ENCODE peak calls at places on chromosomes 16 and 17, in five cellular contexts. I is stomach, T is GM04503, N is fibroblast of pulmonary artery, X is AG04450. G is an unnamed sample.

GRCh38 chr17:34633351-34633750 is 54.0 kb downstream of the TMEM132E start:
- DNase-seq in I (no peak), T (no peak), N (no peak), X (no peak), G (peak)

GRCh38 chr16:58755989-58756649 is 22.0 kb upstream of the GOT2 start:
- DNase-seq in I (peak), T (no peak), N (peak), X (peak), G (no peak)

GRCh38 chr17:5241861-5242671 is 7.4 kb upstream of the SCIMP start:
- DNase-seq in I (peak), T (no peak), N (no peak), X (no peak), G (no peak)

GRCh38 chr17:2691965-2692780 is 19.4 kb downstream of the CLUH start:
- DNase-seq in I (no peak), T (no peak), N (no peak), X (no peak), G (peak)

GRCh38 chr17:13024033-13024432 is 6.2 kb upstream of the ELAC2 start:
- DNase-seq in I (no peak), T (no peak), N (no peak), X (no peak), G (no peak)

GRCh38 chr17:41917957-41918391 is 777 bp downstream of the ACLY start:
- DNase-seq in I (peak), T (no peak), N (peak), X (no peak), G (no peak)

GRCh38 chr16:30777591-30778297 is 9.3 kb downstream of the ZNF629 start:
- DNase-seq in I (no peak), T (no peak), N (no peak), X (no peak), G (no peak)

GRCh38 chr17:29369831-29370735 is 20.1 kb upstream of the TAOK1 start:
- DNase-seq in I (peak), T (peak), N (peak), X (peak), G (no peak)

GRCh38 chr17:1941241-1942065 is 83.7 kb downstream of the RTN4RL1 start:
- DNase-seq in I (no peak), T (no peak), N (no peak), X (no peak), G (no peak)

GRCh38 chr16:71428883-71429282 is 13.0 kb downstream of the TLE7 start:
- DNase-seq in I (no peak), T (no peak), N (peak), X (no peak), G (no peak)

GRCh38 chr16:4373909-4374742 is 2.5 kb downstream of the VASN start:
- DNase-seq in I (peak), T (peak), N (peak), X (peak), G (no peak)

GRCh38 chr16:1822801-1823200 is 3.8 kb downstream of the HAGH start:
- DNase-seq in I (no peak), T (no peak), N (no peak), X (no peak), G (peak)

GRCh38 chr17:32742686-32743538 is 134.0 kb downstream of the MYO1D start:
- DNase-seq in I (no peak), T (no peak), N (no peak), X (no peak), G (no peak)

GRCh38 chr17:59643159-59643857 is 23.6 kb downstream of the CLTC start:
- DNase-seq in I (no peak), T (no peak), N (peak), X (no peak), G (no peak)

GRCh38 chr16:13453325-13453724 is 466.6 kb upstream of the ERCC4 start:
- DNase-seq in I (no peak), T (no peak), N (peak), X (no peak), G (no peak)

GRCh38 chr17:37490638-37491614 is 1.2 kb downstream of the DUSP14 start:
- DNase-seq in I (no peak), T (peak), N (peak), X (no peak), G (no peak)

G was measured in chondrocyte.